ENCODE peak calls at places on chromosomes 4 and X, in four cellular contexts. R, M, L and P are unnamed samples.
A peak's percentile ranks its signal among the peaks of the same experiment; 100 is the strongest.

GRCh38 chr4:3644849-3645627 is 112.8 kb upstream of the LRPAP1 start:
- DNase-seq in R (peak; percentile 18), M (no peak), L (peak; percentile 60), P (no peak)

GRCh38 chr4:105620640-105621323 is 68.4 kb downstream of the ARHGEF38 start:
- DNase-seq in R (peak; percentile 92), M (no peak), L (peak; percentile 46), P (peak; percentile 86)

GRCh38 chr4:138555584-138555983 is 313.4 kb upstream of the SLC7A11 start:
- DNase-seq in R (no peak), M (no peak), L (no peak), P (no peak)

GRCh38 chr4:10223782-10224181 is 107.2 kb upstream of the WDR1 start:
- DNase-seq in R (no peak), M (no peak), L (no peak), P (no peak)

GRCh38 chr4:38949416-38950051 is 81.9 kb downstream of the FAM114A1 start:
- DNase-seq in R (peak; percentile 64), M (no peak), L (no peak), P (peak; percentile 67)

GRCh38 chr4:102730968-102731533 is 29.7 kb downstream of the MANBA start:
- DNase-seq in R (no peak), M (no peak), L (no peak), P (no peak)

GRCh38 chr4:132065940-132066495 is 1083.1 kb upstream of the PCDH10 start:
- DNase-seq in R (peak; percentile 20), M (no peak), L (no peak), P (peak; percentile 65)

GRCh38 chr4:113445286-113445685 is 316.3 kb downstream of the CAMK2D start:
- DNase-seq in R (peak; percentile 97), M (peak; percentile 85), L (peak; percentile 74), P (peak; percentile 97)

GRCh38 chrX:110734894-110735541 is 60.6 kb downstream of the CHRDL1 start:
- DNase-seq in R (peak; percentile 89), M (no peak), L (no peak), P (peak; percentile 69)

GRCh38 chrX:39809326-39809725 is 288.4 kb downstream of the BCOR start:
- DNase-seq in R (peak; percentile 81), M (no peak), L (no peak), P (peak; percentile 57)

GRCh38 chr4:182276214-182277109 is 33.3 kb downstream of the TENM3 start:
- DNase-seq in R (no peak), M (no peak), L (no peak), P (no peak)

GRCh38 chrX:264634-265455 is 16.3 kb upstream of the PLCXD1 start:
- DNase-seq in R (no peak), M (peak; percentile 3), L (no peak), P (no peak)

GRCh38 chrX:138847930-138848329 is 136.4 kb upstream of the FGF13 start:
- DNase-seq in R (peak; percentile 36), M (no peak), L (no peak), P (peak; percentile 9)

GRCh38 chr4:98794565-98795205 is 134.2 kb downstream of the EIF4E start:
- DNase-seq in R (peak; percentile 81), M (no peak), L (no peak), P (peak; percentile 97)

GRCh38 chr4:27910227-27910626 is 1049.6 kb downstream of the STIM2 start:
- DNase-seq in R (no peak), M (no peak), L (no peak), P (no peak)

GRCh38 chrX:40434947-40435346 is 145.8 kb upstream of the ATP6AP2 start:
- DNase-seq in R (peak; percentile 59), M (no peak), L (peak; percentile 50), P (no peak)

GRCh38 chr4:7890635-7891393 is 48.8 kb downstream of the AFAP1 start:
- DNase-seq in R (peak; percentile 97), M (no peak), L (no peak), P (peak; percentile 80)
- H3K27ac ChIP-seq in R (peak overlapping the region; percentile 58), M (peak overlapping the region; percentile 44), L (no peak overlapping the region), P (peak overlapping the region; percentile 80)

GRCh38 chr4:2570036-2570435 is 33.6 kb downstream of the FAM193A start:
- DNase-seq in R (no peak), M (no peak), L (no peak), P (no peak)

GRCh38 chr4:2572076-2572475 is 35.6 kb downstream of the FAM193A start:
- DNase-seq in R (no peak), M (no peak), L (no peak), P (no peak)

GRCh38 chr4:2574863-2575262 is 38.4 kb downstream of the FAM193A start:
- DNase-seq in R (no peak), M (no peak), L (no peak), P (no peak)

GRCh38 chr4:2574058-2574457 is 37.6 kb downstream of the FAM193A start:
- DNase-seq in R (no peak), M (no peak), L (no peak), P (no peak)

GRCh38 chr4:2570551-2571222 is 34.2 kb downstream of the FAM193A start:
- DNase-seq in R (no peak), M (no peak), L (no peak), P (no peak)
- H3K27ac ChIP-seq in R (no peak overlapping the region), M (peak overlapping the region; percentile 24), L (no peak overlapping the region), P (no peak overlapping the region)

GRCh38 chrX:37830371-37830770 is 17.0 kb downstream of the DYNLT3 start:
- DNase-seq in R (no peak), M (no peak), L (no peak), P (no peak)

GRCh38 chrX:37825225-37825842 is 22.0 kb downstream of the DYNLT3 start:
- DNase-seq in R (no peak), M (peak; percentile 64), L (peak; percentile 58), P (peak; percentile 26)

GRCh38 chrX:37824491-37825224 is 22.7 kb downstream of the DYNLT3 start:
- DNase-seq in R (no peak), M (no peak), L (no peak), P (no peak)
- H3K27ac ChIP-seq in R (no peak overlapping the region), M (no peak overlapping the region), L (no peak overlapping the region), P (no peak overlapping the region)

DNA sequence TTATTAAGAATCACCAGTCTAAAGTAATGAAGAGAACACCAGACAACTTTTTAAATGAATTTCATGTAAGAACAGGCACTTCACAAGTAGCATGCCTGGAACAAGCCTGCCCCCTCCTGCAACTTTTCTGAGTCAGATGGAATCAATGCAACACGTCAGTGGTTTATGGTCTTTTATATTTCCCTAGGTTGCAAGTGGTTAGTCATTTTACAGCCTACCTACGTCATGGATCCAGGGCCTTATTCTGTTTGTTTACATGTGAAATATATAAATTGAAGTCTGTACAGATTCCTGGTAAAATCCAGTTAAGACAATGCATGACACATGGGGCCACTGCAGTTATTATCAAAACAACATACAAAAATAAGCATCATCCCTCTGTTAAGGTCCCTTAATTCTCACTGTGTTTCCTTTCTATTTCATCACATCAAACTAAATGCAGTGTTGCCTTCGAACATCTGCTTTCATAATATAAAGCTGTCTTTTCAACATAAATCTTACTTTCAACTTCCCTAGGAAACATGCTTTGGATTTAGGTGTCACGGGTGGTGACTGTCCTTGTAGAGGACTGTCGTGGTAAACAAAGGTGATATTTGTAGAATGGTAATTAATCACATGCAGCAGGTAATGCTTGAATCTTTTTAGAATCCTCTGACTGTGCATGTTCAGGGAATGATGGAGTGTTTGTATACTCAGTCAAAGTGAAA is 309.3 kb downstream of the FRMPD4 start:
- DNase-seq in R (peak; percentile 81), M (peak; percentile 65), L (no peak), P (peak; percentile 91)
- H3K27ac ChIP-seq in R (no peak overlapping the region), M (no peak overlapping the region), L (no peak overlapping the region), P (peak overlapping the region; percentile 84)

DNA sequence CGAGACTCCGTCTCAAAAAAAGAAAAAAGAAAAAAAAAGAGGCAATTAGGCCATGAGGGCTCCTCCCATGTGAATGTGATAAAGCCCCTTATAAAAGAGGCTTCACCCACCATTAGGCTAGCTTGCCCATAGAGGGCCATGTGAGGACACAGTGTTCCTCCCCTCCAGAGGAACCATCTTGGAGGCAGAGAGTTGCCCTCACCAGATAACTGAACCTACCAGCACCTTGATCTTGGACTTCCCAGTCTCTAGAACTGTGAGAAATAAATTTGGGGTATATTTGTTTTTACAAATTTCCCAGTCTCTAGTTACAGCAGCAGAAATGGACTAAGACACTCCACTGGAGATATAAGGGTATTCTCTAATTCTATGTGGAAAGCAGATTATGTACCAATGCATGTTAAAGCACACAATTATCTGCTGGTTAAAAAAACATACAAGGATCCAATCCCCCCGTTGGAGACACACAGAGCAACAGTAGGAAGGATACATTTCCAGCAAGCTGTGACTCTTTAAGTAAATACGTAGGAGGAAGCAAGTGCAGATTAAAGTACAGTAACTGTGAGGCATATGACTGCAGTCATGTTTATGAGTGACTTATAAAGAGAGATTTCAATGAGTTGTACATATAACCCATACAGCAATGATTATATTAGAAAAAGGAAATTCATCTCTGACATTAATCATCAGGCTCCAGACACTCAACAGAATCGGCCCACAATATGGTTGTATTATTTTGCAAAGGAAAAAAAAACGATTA is 21.4 kb downstream of the SH3RF1 start:
- DNase-seq in R (peak; percentile 81), M (no peak), L (no peak), P (no peak)
- H3K27ac ChIP-seq in R (no peak overlapping the region), M (no peak overlapping the region), L (no peak overlapping the region), P (peak overlapping the region; percentile 20)

GRCh38 chr4:73978886-73979285 is 2.9 kb downstream of the PF4 start:
- DNase-seq in R (peak; percentile 93), M (no peak), L (no peak), P (peak; percentile 80)
- H3K27ac ChIP-seq in R (peak overlapping the region; percentile 2), M (no peak overlapping the region), L (no peak overlapping the region), P (peak overlapping the region; percentile 57)

DNA sequence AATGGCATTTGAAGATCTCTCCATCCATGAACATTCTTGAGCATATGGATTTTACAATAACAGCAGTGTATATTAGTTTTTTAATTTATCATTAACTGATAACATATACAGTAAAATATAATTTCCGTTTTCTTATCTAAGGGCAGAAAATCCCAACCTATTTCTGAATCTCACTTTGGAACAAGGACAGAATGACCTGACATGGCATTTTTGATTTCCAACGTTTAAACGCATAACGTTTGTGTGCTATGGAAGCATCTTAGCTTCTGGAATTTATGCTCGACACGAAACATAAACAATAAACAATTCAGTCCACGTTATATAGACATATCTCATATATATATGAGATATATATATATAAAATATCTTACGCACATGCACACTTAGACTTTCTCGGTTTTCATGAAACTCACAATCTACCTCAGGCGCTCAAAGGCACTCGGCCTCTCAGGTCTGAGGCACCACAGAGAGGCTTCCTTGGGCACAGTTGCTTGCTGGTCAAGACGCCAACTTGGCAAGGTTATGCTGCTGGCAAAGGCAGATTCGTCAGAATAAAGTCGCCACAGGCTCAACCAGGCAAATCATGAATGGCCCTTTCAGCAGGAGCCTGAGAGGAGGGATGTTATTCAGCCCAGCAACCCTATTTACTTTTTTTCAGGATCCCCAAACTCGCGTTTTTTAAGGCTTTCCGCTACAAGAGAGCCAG is 1.0 kb upstream of the UGT8 start:
- DNase-seq in R (no peak), M (no peak), L (no peak), P (no peak)
- H3K27ac ChIP-seq in R (no peak overlapping the region), M (no peak overlapping the region), L (no peak overlapping the region), P (no peak overlapping the region)

GRCh38 chr4:185587444-185588161 is 52.3 kb upstream of the PDLIM3 start:
- DNase-seq in R (no peak), M (no peak), L (no peak), P (no peak)
- H3K27ac ChIP-seq in R (no peak overlapping the region), M (no peak overlapping the region), L (no peak overlapping the region), P (no peak overlapping the region)